ENCODE peak calls at places on chromosomes 16 and 17, in nine cellular contexts. U, H, D, L, E, S, P, A and N are unnamed samples.

GRCh38 chr16:2468725-2469398 is 2.2 kb upstream of the NTN3 start:
- DNase-seq in D (no peak), H (no peak), P (no peak), U (peak), S (no peak), L (peak), A (no peak), E (no peak), N (peak)

GRCh38 chr17:33927732-33928133 is 327.4 kb upstream of the CCL2 start:
- DNase-seq in H (no peak), D (no peak), P (no peak), L (peak), A (no peak), E (no peak), U (no peak), S (peak), N (no peak)

GRCh38 chr17:59266748-59267147 is 46.4 kb downstream of the GDPD1 start:
- DNase-seq in S (no peak), U (no peak), A (peak), H (no peak), P (no peak), L (no peak), E (no peak), D (no peak), N (no peak)

GRCh38 chr17:33981713-33982601 is 273.1 kb upstream of the CCL2 start:
- DNase-seq in L (no peak), A (no peak), D (no peak), S (no peak), E (no peak), P (no peak), H (no peak), U (no peak), N (no peak)

GRCh38 chr16:13503960-13504635 is 415.9 kb upstream of the ERCC4 start:
- DNase-seq in P (no peak), L (no peak), E (no peak), A (no peak), D (no peak), U (no peak), H (no peak), S (no peak), N (no peak)

GRCh38 chr16:3058173-3059030 is 7.0 kb upstream of the IL32 start:
- DNase-seq in A (peak), E (peak), D (peak), L (no peak), H (no peak), S (no peak), U (no peak), P (no peak), N (peak)

GRCh38 chr16:79299154-79299799 is 301.3 kb downstream of the MAF start:
- DNase-seq in E (no peak), P (no peak), S (no peak), U (no peak), L (no peak), A (no peak), H (no peak), D (no peak), N (no peak)

GRCh38 chr16:17431012-17431411 is 39.7 kb downstream of the XYLT1 start:
- DNase-seq in E (no peak), D (no peak), U (no peak), P (no peak), L (no peak), H (no peak), A (no peak), S (peak), N (no peak)

GRCh38 chr17:37828313-37829124 is 83.7 kb upstream of the HNF1B start:
- DNase-seq in A (no peak), U (peak), P (no peak), E (no peak), D (no peak), H (no peak), L (peak), S (peak), N (no peak)

GRCh38 chr17:27807567-27808470 is 7.5 kb upstream of the NOS2 start:
- DNase-seq in U (peak), D (peak), S (no peak), H (no peak), L (no peak), A (no peak), P (peak), E (no peak), N (peak)

DNA sequence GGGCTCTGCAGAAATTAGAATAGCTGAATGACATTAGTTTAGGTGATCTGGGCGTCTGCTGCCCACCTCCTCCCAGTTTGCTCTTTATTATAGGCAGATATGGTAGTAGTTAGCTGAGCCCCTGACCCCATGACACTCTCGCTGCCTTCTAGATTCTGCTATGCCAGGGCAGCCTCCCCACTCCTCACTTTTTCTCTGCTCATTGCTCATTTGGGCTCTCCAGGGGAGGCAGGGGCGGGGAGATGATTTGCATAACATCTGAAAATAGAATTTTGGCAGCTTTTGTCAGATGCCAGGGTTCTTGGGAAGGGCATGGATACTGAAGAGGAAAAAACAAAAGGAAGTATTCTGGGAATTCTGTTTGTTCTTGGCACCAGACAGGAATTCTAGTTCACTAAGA is 78.0 kb upstream of the GAS7 start:
- DNase-seq in U (no peak), A (no peak), S (no peak), D (no peak), P (no peak), E (no peak), L (no peak), H (no peak), N (no peak)
- H3K4me3 ChIP-seq in U (no peak), A (no peak), S (no peak), D (no peak), P (no peak), E (no peak), L (no peak), H (no peak), N (no peak)

GRCh38 chr17:48604770-48605329 is at the start of gene HOXB6:
- DNase-seq in U (peak), A (no peak), S (no peak), L (peak), H (no peak), E (no peak), D (no peak), P (no peak), N (no peak)

GRCh38 chr17:48601528-48602430 is 3.0 kb downstream of the HOXB6 start:
- DNase-seq in A (no peak), E (no peak), U (no peak), H (no peak), D (no peak), P (no peak), S (no peak), L (peak), N (no peak)

GRCh38 chr17:48605991-48606891 is 1.5 kb upstream of the HOXB6 start:
- DNase-seq in E (no peak), S (no peak), H (no peak), L (no peak), U (no peak), A (no peak), D (no peak), P (no peak), N (no peak)

GRCh38 chr17:48605409-48605864 is 651 bp upstream of the HOXB6 start:
- DNase-seq in U (no peak), E (no peak), S (no peak), P (no peak), A (no peak), D (no peak), L (no peak), H (no peak), N (no peak)

DNA sequence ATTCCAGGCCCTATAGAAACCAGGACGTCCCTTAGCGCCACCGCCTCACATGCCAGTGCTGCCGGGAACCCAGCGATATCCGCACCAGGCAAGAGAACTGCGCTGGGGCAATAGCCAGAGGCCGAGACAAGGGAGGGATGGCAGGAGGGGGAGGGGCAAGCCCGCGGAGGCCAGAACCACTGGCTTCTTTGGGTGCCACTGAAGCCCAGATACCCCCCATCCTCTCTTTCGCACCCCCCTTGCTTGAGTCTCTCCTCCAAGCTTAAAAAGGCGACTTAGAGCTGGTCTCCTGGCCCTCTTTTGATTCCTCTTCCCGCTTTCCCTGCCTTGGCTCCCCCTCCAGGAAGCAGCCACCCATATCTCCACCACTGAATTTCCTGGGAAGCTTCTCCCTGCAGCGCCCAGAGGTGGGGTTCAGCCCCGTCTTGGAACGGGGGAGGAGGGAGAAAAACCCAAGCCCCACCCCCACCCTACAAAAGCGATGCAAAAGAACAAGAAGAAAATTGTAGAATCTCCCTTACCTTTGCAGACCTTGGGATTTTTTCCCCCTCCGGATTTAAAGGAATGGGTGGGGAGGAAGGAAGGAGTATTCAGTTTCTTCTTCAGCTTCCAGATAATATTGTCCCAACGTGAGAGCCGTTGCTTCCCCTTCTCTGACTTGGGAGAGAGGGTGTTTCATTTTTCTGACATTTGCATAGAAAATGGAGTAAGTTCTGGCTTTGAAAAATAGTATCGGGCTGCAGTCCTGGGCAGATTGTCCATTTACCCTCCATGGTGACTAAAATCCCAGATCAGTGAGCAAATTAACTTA is 622 bp downstream of the HOXB6 start:
- DNase-seq in S (no peak), P (no peak), D (no peak), U (peak), H (no peak), E (no peak), L (peak), A (no peak), N (no peak)
- H3K4me3 ChIP-seq in S (no peak), P (no peak), D (peak), U (no peak), H (peak), E (no peak), L (peak), A (no peak), N (no peak)

DNA sequence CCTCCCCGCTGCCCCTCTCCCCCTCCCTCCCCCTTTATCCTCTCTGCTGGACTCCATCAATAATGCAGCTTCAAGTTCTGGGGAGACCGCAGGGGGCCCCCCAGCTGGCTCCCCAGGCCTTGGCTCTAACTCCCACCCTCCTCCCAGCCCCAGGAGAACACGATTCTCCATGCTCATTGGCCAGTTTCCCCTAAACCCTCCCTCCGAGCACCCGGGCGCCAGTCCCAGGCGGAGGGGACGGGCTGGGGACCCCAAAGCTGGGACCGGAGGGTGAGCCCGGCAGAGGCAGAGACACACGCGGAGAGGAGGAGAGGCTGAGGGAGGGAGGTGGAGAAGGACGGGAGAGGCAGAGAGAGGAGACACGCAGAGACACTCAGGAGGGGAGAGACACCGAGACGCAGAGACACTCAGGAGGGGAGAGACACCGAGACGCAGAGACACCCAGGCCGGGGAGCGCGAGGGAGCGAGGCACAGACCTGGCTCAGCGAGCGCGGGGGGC is at the start of gene PPP1R1B:
- DNase-seq in E (no peak), L (no peak), D (no peak), P (no peak), S (no peak), H (no peak), U (no peak), A (no peak), N (no peak)
- H3K4me3 ChIP-seq in E (peak), L (peak), D (peak), P (peak), S (peak), H (peak), U (no peak), A (peak), N (no peak)

DNA sequence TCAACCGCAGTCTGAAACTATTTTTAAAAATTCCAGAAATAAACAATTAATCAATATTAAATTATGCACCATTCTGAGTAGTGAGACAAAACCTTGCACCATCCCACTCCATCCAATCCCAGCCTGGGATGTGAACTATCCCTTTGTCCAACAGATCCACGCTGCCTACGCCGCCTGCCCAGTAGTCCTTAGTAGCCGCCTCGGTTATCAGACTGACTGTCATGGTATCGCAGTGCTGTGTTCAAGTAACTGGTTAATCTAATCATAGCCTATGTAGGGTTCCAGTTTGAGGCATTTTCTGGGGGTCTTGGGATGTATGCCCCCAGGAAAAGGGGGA is 437.7 kb downstream of the HS3ST3B1 start:
- DNase-seq in L (peak), A (no peak), S (no peak), D (no peak), U (peak), P (no peak), H (no peak), E (no peak), N (peak)
- H3K4me3 ChIP-seq in L (peak), A (no peak), S (no peak), D (no peak), U (no peak), P (no peak), H (no peak), E (no peak), N (peak)

GRCh38 chr16:4936181-4936990 is 562 bp downstream of the PPL start:
- DNase-seq in P (no peak), L (no peak), E (peak), H (peak), U (no peak), A (peak), S (no peak), D (peak), N (peak)
- H3K4me3 ChIP-seq in P (no peak), L (peak), E (peak), H (peak), U (no peak), A (peak), S (peak), D (peak), N (peak)